ENCODE peak calls at places on chromosomes 2 and 18, in seven cellular contexts. One of them, this sample, is unnamed.
A peak's percentile ranks its signal among the peaks of the same experiment; 100 is the strongest.

GRCh38 chr2:241797441-241798080 is 11.4 kb upstream of the NEU4 start:
- DNase-seq in D341Med: no peak
- DNase-seq in stimulated activated CD4-positive, alpha-beta T cell treated with anti-CD3 and anti-CD28 coated beads, Interleukin-15, amount 100 ng/mL, for 24 hours: no peak
- DNase-seq in GM13977: peak; percentile 17
- DNase-seq in HEK293T: no peak
- DNase-seq in activated naive CD4-positive, alpha-beta T cell: no peak
- DNase-seq in activated CD4-positive, alpha-beta T cell treated with anti-CD3 and anti-CD28 coated beads, Interleukin-2, amount 10 ng/mL, durations not matched to agents 24 days and 14 days: peak; percentile 53
- DNase-seq in this sample: peak; percentile 21

GRCh38 chr18:65214456-65214855 is 536.4 kb upstream of the CDH7 start:
- DNase-seq in D341Med: no peak
- DNase-seq in stimulated activated CD4-positive, alpha-beta T cell treated with anti-CD3 and anti-CD28 coated beads, Interleukin-15, amount 100 ng/mL, for 24 hours: no peak
- DNase-seq in GM13977: no peak
- DNase-seq in HEK293T: no peak
- DNase-seq in activated naive CD4-positive, alpha-beta T cell: no peak
- DNase-seq in activated CD4-positive, alpha-beta T cell treated with anti-CD3 and anti-CD28 coated beads, Interleukin-2, amount 10 ng/mL, durations not matched to agents 24 days and 14 days: no peak
- DNase-seq in this sample: no peak

GRCh38 chr18:59986139-59986538 is 86.3 kb downstream of the PMAIP1 start:
- DNase-seq in D341Med: no peak
- DNase-seq in stimulated activated CD4-positive, alpha-beta T cell treated with anti-CD3 and anti-CD28 coated beads, Interleukin-15, amount 100 ng/mL, for 24 hours: no peak
- DNase-seq in GM13977: no peak
- DNase-seq in HEK293T: no peak
- DNase-seq in activated naive CD4-positive, alpha-beta T cell: no peak
- DNase-seq in activated CD4-positive, alpha-beta T cell treated with anti-CD3 and anti-CD28 coated beads, Interleukin-2, amount 10 ng/mL, durations not matched to agents 24 days and 14 days: no peak
- DNase-seq in this sample: no peak

GRCh38 chr2:219065484-219065883 is 4.8 kb upstream of the IHH start:
- DNase-seq in D341Med: no peak
- DNase-seq in stimulated activated CD4-positive, alpha-beta T cell treated with anti-CD3 and anti-CD28 coated beads, Interleukin-15, amount 100 ng/mL, for 24 hours: no peak
- DNase-seq in GM13977: no peak
- DNase-seq in HEK293T: no peak
- DNase-seq in activated naive CD4-positive, alpha-beta T cell: no peak
- DNase-seq in activated CD4-positive, alpha-beta T cell treated with anti-CD3 and anti-CD28 coated beads, Interleukin-2, amount 10 ng/mL, durations not matched to agents 24 days and 14 days: no peak
- DNase-seq in this sample: no peak

GRCh38 chr2:42298996-42299754 is 61.8 kb downstream of the COX7A2L start:
- DNase-seq in D341Med: no peak
- DNase-seq in stimulated activated CD4-positive, alpha-beta T cell treated with anti-CD3 and anti-CD28 coated beads, Interleukin-15, amount 100 ng/mL, for 24 hours: no peak
- DNase-seq in GM13977: no peak
- DNase-seq in HEK293T: no peak
- DNase-seq in activated naive CD4-positive, alpha-beta T cell: no peak
- DNase-seq in activated CD4-positive, alpha-beta T cell treated with anti-CD3 and anti-CD28 coated beads, Interleukin-2, amount 10 ng/mL, durations not matched to agents 24 days and 14 days: no peak
- DNase-seq in this sample: no peak

GRCh38 chr2:152627010-152627957 is 90.0 kb downstream of the PRPF40A start:
- DNase-seq in D341Med: peak; percentile 44
- DNase-seq in stimulated activated CD4-positive, alpha-beta T cell treated with anti-CD3 and anti-CD28 coated beads, Interleukin-15, amount 100 ng/mL, for 24 hours: no peak
- DNase-seq in GM13977: peak; percentile 46
- DNase-seq in HEK293T: peak; percentile 20
- DNase-seq in activated naive CD4-positive, alpha-beta T cell: no peak
- DNase-seq in activated CD4-positive, alpha-beta T cell treated with anti-CD3 and anti-CD28 coated beads, Interleukin-2, amount 10 ng/mL, durations not matched to agents 24 days and 14 days: no peak
- DNase-seq in this sample: peak; percentile 46

GRCh38 chr2:222861411-222862067 is 703 bp downstream of the ACSL3 start:
- DNase-seq in D341Med: no peak
- DNase-seq in stimulated activated CD4-positive, alpha-beta T cell treated with anti-CD3 and anti-CD28 coated beads, Interleukin-15, amount 100 ng/mL, for 24 hours: peak; percentile 58
- DNase-seq in GM13977: peak; percentile 66
- DNase-seq in HEK293T: peak; percentile 30
- DNase-seq in activated naive CD4-positive, alpha-beta T cell: peak; percentile 25
- DNase-seq in activated CD4-positive, alpha-beta T cell treated with anti-CD3 and anti-CD28 coated beads, Interleukin-2, amount 10 ng/mL, durations not matched to agents 24 days and 14 days: peak; percentile 85
- DNase-seq in this sample: peak; percentile 62

GRCh38 chr2:209525834-209526281 is 102.0 kb downstream of the MAP2 start:
- DNase-seq in D341Med: no peak
- DNase-seq in stimulated activated CD4-positive, alpha-beta T cell treated with anti-CD3 and anti-CD28 coated beads, Interleukin-15, amount 100 ng/mL, for 24 hours: no peak
- DNase-seq in GM13977: no peak
- DNase-seq in HEK293T: no peak
- DNase-seq in activated naive CD4-positive, alpha-beta T cell: no peak
- DNase-seq in activated CD4-positive, alpha-beta T cell treated with anti-CD3 and anti-CD28 coated beads, Interleukin-2, amount 10 ng/mL, durations not matched to agents 24 days and 14 days: no peak
- DNase-seq in this sample: no peak

GRCh38 chr2:10357770-10358169 is 55.1 kb downstream of the HPCAL1 start:
- DNase-seq in D341Med: no peak
- DNase-seq in stimulated activated CD4-positive, alpha-beta T cell treated with anti-CD3 and anti-CD28 coated beads, Interleukin-15, amount 100 ng/mL, for 24 hours: no peak
- DNase-seq in GM13977: no peak
- DNase-seq in HEK293T: no peak
- DNase-seq in activated naive CD4-positive, alpha-beta T cell: no peak
- DNase-seq in activated CD4-positive, alpha-beta T cell treated with anti-CD3 and anti-CD28 coated beads, Interleukin-2, amount 10 ng/mL, durations not matched to agents 24 days and 14 days: no peak
- DNase-seq in this sample: no peak

GRCh38 chr18:59459352-59460059 is 100.4 kb upstream of the LMAN1 start:
- DNase-seq in D341Med: peak; percentile 54
- DNase-seq in stimulated activated CD4-positive, alpha-beta T cell treated with anti-CD3 and anti-CD28 coated beads, Interleukin-15, amount 100 ng/mL, for 24 hours: no peak
- DNase-seq in GM13977: peak; percentile 49
- DNase-seq in HEK293T: peak; percentile 15
- DNase-seq in activated naive CD4-positive, alpha-beta T cell: no peak
- DNase-seq in activated CD4-positive, alpha-beta T cell treated with anti-CD3 and anti-CD28 coated beads, Interleukin-2, amount 10 ng/mL, durations not matched to agents 24 days and 14 days: no peak
- DNase-seq in this sample: peak; percentile 29

GRCh38 chr2:190534310-190535118 is at the start of gene NEMP2:
- DNase-seq in D341Med: peak; percentile 90
- DNase-seq in stimulated activated CD4-positive, alpha-beta T cell treated with anti-CD3 and anti-CD28 coated beads, Interleukin-15, amount 100 ng/mL, for 24 hours: peak; percentile 90
- DNase-seq in GM13977: peak; percentile 89
- DNase-seq in HEK293T: peak; percentile 80
- DNase-seq in activated naive CD4-positive, alpha-beta T cell: peak; percentile 74
- DNase-seq in activated CD4-positive, alpha-beta T cell treated with anti-CD3 and anti-CD28 coated beads, Interleukin-2, amount 10 ng/mL, durations not matched to agents 24 days and 14 days: peak; percentile 95
- DNase-seq in this sample: peak; percentile 91

GRCh38 chr2:158507141-158507540 is 50.4 kb downstream of the PKP4 start:
- DNase-seq in D341Med: no peak
- DNase-seq in stimulated activated CD4-positive, alpha-beta T cell treated with anti-CD3 and anti-CD28 coated beads, Interleukin-15, amount 100 ng/mL, for 24 hours: no peak
- DNase-seq in GM13977: no peak
- DNase-seq in HEK293T: no peak
- DNase-seq in activated naive CD4-positive, alpha-beta T cell: no peak
- DNase-seq in activated CD4-positive, alpha-beta T cell treated with anti-CD3 and anti-CD28 coated beads, Interleukin-2, amount 10 ng/mL, durations not matched to agents 24 days and 14 days: peak; percentile 40
- DNase-seq in this sample: peak; percentile 12

GRCh38 chr2:231957913-231958763 is 3.4 kb upstream of the DIS3L2 start:
- DNase-seq in D341Med: no peak
- DNase-seq in stimulated activated CD4-positive, alpha-beta T cell treated with anti-CD3 and anti-CD28 coated beads, Interleukin-15, amount 100 ng/mL, for 24 hours: no peak
- DNase-seq in GM13977: no peak
- DNase-seq in HEK293T: no peak
- DNase-seq in activated naive CD4-positive, alpha-beta T cell: no peak
- DNase-seq in activated CD4-positive, alpha-beta T cell treated with anti-CD3 and anti-CD28 coated beads, Interleukin-2, amount 10 ng/mL, durations not matched to agents 24 days and 14 days: no peak
- DNase-seq in this sample: no peak

GRCh38 chr2:33214436-33214835 is 262.0 kb upstream of the RASGRP3 start:
- DNase-seq in D341Med: no peak
- DNase-seq in stimulated activated CD4-positive, alpha-beta T cell treated with anti-CD3 and anti-CD28 coated beads, Interleukin-15, amount 100 ng/mL, for 24 hours: no peak
- DNase-seq in GM13977: no peak
- DNase-seq in HEK293T: no peak
- DNase-seq in activated naive CD4-positive, alpha-beta T cell: no peak
- DNase-seq in activated CD4-positive, alpha-beta T cell treated with anti-CD3 and anti-CD28 coated beads, Interleukin-2, amount 10 ng/mL, durations not matched to agents 24 days and 14 days: no peak
- DNase-seq in this sample: no peak

GRCh38 chr2:241870611-241871537 is 1.3 kb downstream of the RTP5 start:
- DNase-seq in D341Med: no peak
- DNase-seq in stimulated activated CD4-positive, alpha-beta T cell treated with anti-CD3 and anti-CD28 coated beads, Interleukin-15, amount 100 ng/mL, for 24 hours: no peak
- DNase-seq in GM13977: no peak
- DNase-seq in HEK293T: no peak
- DNase-seq in activated naive CD4-positive, alpha-beta T cell: no peak
- DNase-seq in activated CD4-positive, alpha-beta T cell treated with anti-CD3 and anti-CD28 coated beads, Interleukin-2, amount 10 ng/mL, durations not matched to agents 24 days and 14 days: no peak
- DNase-seq in this sample: no peak

This sample was measured in GM20000.